ENCODE peak calls at places on chromosomes 4 and X, in seven cellular contexts. R is omental fat pad, D is transverse colon, X is GM20000, C is upper lobe of right lung, I is cardiac fibroblast, U is foreskin fibroblast. Q is an unnamed sample.
A peak's percentile ranks its signal among the peaks of the same experiment; 100 is the strongest.

GRCh38 chrX:127306262-127306661 is 486.7 kb downstream of the PRR32 start:
- DNase-seq in R (no peak), D (no peak), X (no peak), C (no peak), I (no peak), U (no peak), Q (no peak)

GRCh38 chr4:17805580-17805979 is 5.0 kb downstream of the DCAF16 start:
- DNase-seq in R (no peak), D (no peak), X (no peak), C (no peak), I (no peak), U (no peak), Q (no peak)

GRCh38 chrX:2766921-2767320 is 15.1 kb downstream of the XG start:
- DNase-seq in R (no peak), D (no peak), X (no peak), C (no peak), I (no peak), U (no peak), Q (no peak)

GRCh38 chr4:168541608-168541953 is 44.7 kb downstream of the PALLD start:
- DNase-seq in R (no peak), D (no peak), X (no peak), C (no peak), I (peak; percentile 87), U (peak; percentile 78), Q (no peak)

GRCh38 chr4:8267077-8267476 is 2.5 kb upstream of the HTRA3 start:
- DNase-seq in R (peak; percentile 44), D (peak; percentile 67), X (peak; percentile 81), C (peak; percentile 88), I (peak; percentile 71), U (peak; percentile 50), Q (no peak)

GRCh38 chr4:68905598-68906237 is 45.9 kb downstream of the UGT2A3 start:
- DNase-seq in R (no peak), D (no peak), X (no peak), C (no peak), I (no peak), U (no peak), Q (no peak)

GRCh38 chr4:123468479-123469031 is 72.0 kb downstream of the SPRY1 start:
- DNase-seq in R (no peak), D (no peak), X (no peak), C (no peak), I (no peak), U (no peak), Q (no peak)

GRCh38 chr4:133581971-133582619 is 433.0 kb downstream of the PCDH10 start:
- DNase-seq in R (no peak), D (no peak), X (no peak), C (no peak), I (no peak), U (no peak), Q (no peak)

GRCh38 chr4:88737304-88738015 is 39.8 kb upstream of the NAP1L5 start:
- DNase-seq in R (no peak), D (peak; percentile 20), X (peak; percentile 50), C (no peak), I (no peak), U (no peak), Q (no peak)

GRCh38 chrX:102154218-102154860 is 1.4 kb downstream of the BEX5 start:
- DNase-seq in R (no peak), D (peak; percentile 9), X (no peak), C (no peak), I (no peak), U (no peak), Q (no peak)

GRCh38 chrX:49627030-49627777 is 28.4 kb downstream of the GAGE1 start:
- DNase-seq in R (no peak), D (no peak), X (peak; percentile 15), C (no peak), I (peak; percentile 1), U (peak; percentile 2), Q (no peak)

GRCh38 chr4:27000820-27001219 is 140.2 kb downstream of the STIM2 start:
- DNase-seq in R (no peak), D (no peak), X (no peak), C (no peak), I (no peak), U (no peak), Q (no peak)
- TF ChIP-seq CTCF in R (no peak), D (peak; percentile 23), X (peak; percentile 15), C (peak; percentile 21), I (peak; percentile 8), U (no peak), Q (no peak)

GRCh38 chr4:114012749-114013148 is 33.3 kb upstream of the ARSJ start:
- DNase-seq in R (no peak), D (no peak), X (no peak), C (no peak), I (no peak), U (no peak), Q (no peak)
- TF ChIP-seq CTCF in R (no peak), D (no peak), X (no peak), C (no peak), I (no peak), U (no peak), Q (no peak)

GRCh38 chr4:184472540-184473264 is 1.6 kb downstream of the IRF2 start:
- DNase-seq in R (peak; percentile 51), D (peak; percentile 92), X (peak; percentile 79), C (peak; percentile 94), I (peak; percentile 58), U (peak; percentile 86), Q (no peak)
- TF ChIP-seq CTCF in R (no peak), D (no peak), X (no peak), C (peak; percentile 21), I (no peak), U (no peak), Q (no peak)

GRCh38 chrX:136339702-136340101 is 38.9 kb downstream of the ADGRG4 start:
- DNase-seq in R (no peak), D (no peak), X (no peak), C (no peak), I (no peak), U (no peak), Q (no peak)

GRCh38 chrX:136336623-136337022 is 35.9 kb downstream of the ADGRG4 start:
- DNase-seq in R (no peak), D (no peak), X (no peak), C (no peak), I (peak; percentile 10), U (peak; percentile 9), Q (no peak)
- TF ChIP-seq CTCF in R (no peak), D (peak; percentile 22), X (peak; percentile 8), C (no peak), I (peak; percentile 20), U (no peak), Q (peak; percentile 20)

GRCh38 chr4:14596904-14597303 is 405.4 kb upstream of the CPEB2 start:
- DNase-seq in R (no peak), D (no peak), X (no peak), C (no peak), I (no peak), U (no peak), Q (no peak)
- TF ChIP-seq CTCF in R (no peak), D (no peak), X (no peak), C (no peak), I (peak; percentile 13), U (no peak), Q (no peak)

GRCh38 chr4:82721819-82722423 is 76.7 kb downstream of the SCD5 start:
- DNase-seq in R (no peak), D (no peak), X (peak; percentile 36), C (no peak), I (peak; percentile 33), U (peak; percentile 37), Q (no peak)
- TF ChIP-seq CTCF in R (no peak), D (peak; percentile 27), X (peak; percentile 59), C (peak; percentile 59), I (peak; percentile 30), U (peak; percentile 59), Q (peak; percentile 42)

GRCh38 chrX:150363561-150364346 is 637 bp downstream of the MAMLD1 start:
- DNase-seq in R (no peak), D (peak; percentile 14), X (no peak), C (peak; percentile 68), I (peak; percentile 49), U (peak; percentile 73), Q (no peak)
- TF ChIP-seq CTCF in R (no peak), D (no peak), X (no peak), C (no peak), I (peak; percentile 20), U (no peak), Q (peak; percentile 13)

DNA sequence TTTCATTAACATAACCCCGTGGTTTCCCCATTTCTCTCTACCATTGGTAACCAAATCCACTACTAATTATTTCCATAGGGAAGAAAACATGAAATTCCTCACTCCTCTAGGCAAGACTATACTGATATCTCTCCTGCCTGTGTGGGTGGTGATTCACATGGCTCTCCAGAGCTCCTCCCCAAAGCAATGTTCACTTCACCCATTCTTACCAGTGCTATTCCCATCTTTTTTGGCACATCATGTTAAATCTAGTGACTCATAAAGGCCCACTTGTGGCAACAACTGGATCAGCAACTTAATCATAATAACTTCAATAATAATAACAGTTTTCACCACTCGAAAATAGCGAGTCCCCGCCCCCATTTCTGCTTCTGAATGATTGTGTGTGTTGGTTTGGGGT is 6.1 kb upstream of the HCCS start:
- DNase-seq in R (no peak), D (no peak), X (no peak), C (no peak), I (peak; percentile 49), U (peak; percentile 52), Q (no peak)
- TF ChIP-seq CTCF in R (no peak), D (no peak), X (no peak), C (no peak), I (no peak), U (no peak), Q (no peak)

DNA sequence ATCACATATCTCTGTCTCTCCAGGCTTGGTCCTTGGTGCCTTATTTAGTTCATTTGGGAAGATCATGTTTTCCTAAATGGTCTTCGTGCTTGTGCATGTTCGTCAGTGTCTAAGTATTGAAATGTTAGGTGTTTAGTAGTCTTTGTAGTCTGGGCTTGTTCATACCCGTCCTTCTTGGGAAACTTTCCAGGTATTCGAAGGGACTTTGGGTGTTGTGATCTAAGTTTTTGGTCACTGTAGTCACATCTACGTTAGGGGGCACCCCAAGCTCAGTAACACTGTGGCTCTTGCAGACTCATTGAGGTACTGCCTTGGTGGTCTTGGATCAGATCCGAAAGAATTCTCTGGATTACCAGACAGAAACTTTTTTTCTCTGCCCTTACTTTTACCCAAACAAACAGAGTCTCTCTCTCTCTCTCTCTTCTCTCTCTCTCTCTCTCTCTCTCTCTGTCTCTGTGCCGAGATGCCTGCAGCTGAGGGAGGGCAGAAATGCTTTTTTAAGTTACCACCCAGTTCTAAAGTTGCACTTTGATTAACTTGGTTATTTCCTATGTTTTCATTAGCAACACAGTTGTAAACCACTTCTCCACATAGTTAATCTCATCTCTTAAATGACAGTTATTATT is 67.6 kb upstream of the SLC7A3 start:
- DNase-seq in R (no peak), D (no peak), X (no peak), C (no peak), I (peak; percentile 56), U (peak; percentile 37), Q (peak; percentile 8)
- TF ChIP-seq CTCF in R (no peak), D (no peak), X (no peak), C (peak; percentile 26), I (peak; percentile 28), U (peak; percentile 23), Q (peak; percentile 43)

GRCh38 chrX:86910602-86911311 is 606.8 kb upstream of the KLHL4 start:
- DNase-seq in R (no peak), D (no peak), X (no peak), C (no peak), I (no peak), U (no peak), Q (no peak)

GRCh38 chrX:86917959-86918358 is 599.6 kb upstream of the KLHL4 start:
- DNase-seq in R (no peak), D (no peak), X (no peak), C (no peak), I (no peak), U (no peak), Q (no peak)

GRCh38 chrX:86910027-86910426 is 607.6 kb upstream of the KLHL4 start:
- DNase-seq in R (no peak), D (no peak), X (no peak), C (no peak), I (no peak), U (no peak), Q (no peak)

GRCh38 chrX:86914569-86914968 is 603.0 kb upstream of the KLHL4 start:
- DNase-seq in R (no peak), D (no peak), X (no peak), C (no peak), I (no peak), U (no peak), Q (no peak)
- TF ChIP-seq CTCF in R (no peak), D (no peak), X (no peak), C (no peak), I (no peak), U (no peak), Q (no peak)

Q was measured in AG09319.